ENCODE peak calls at places on chromosomes 3 and 15, in four cellular contexts. O, P, Q and E are unnamed samples.

GRCh38 chr3:136753112-136753939 is 1.1 kb upstream of the STAG1 start:
- DNase-seq in O (no peak), P (no peak), Q (no peak), E (peak; percentile 40)

GRCh38 chr3:181561605-181562031 is 150.1 kb upstream of the SOX2 start:
- DNase-seq in O (no peak), P (no peak), Q (no peak), E (no peak)

GRCh38 chr3:45786801-45787495 is 9.4 kb downstream of the SLC6A20 start:
- DNase-seq in O (no peak), P (no peak), Q (no peak), E (no peak)

GRCh38 chr3:171986208-171986607 is 53.2 kb upstream of the FNDC3B start:
- DNase-seq in O (no peak), P (no peak), Q (no peak), E (no peak)

GRCh38 chr3:46907271-46907670 is 29.8 kb downstream of the PTH1R start:
- DNase-seq in O (no peak), P (no peak), Q (no peak), E (no peak)

GRCh38 chr15:43518073-43518761 is 809 bp downstream of the MAP1A start:
- DNase-seq in O (no peak), P (no peak), Q (peak; percentile 60), E (peak; percentile 74)

GRCh38 chr3:133940536-133940935 is 44.9 kb upstream of the RAB6B start:
- DNase-seq in O (no peak), P (no peak), Q (no peak), E (no peak)

GRCh38 chr15:45855907-45856579 is 221.2 kb downstream of the SQOR start:
- DNase-seq in O (no peak), P (no peak), Q (no peak), E (no peak)

GRCh38 chr15:66901336-66902100 is 163.9 kb upstream of the SMAD3 start:
- DNase-seq in O (no peak), P (no peak), Q (peak; percentile 45), E (no peak)

GRCh38 chr3:181729071-181729915 is 17.6 kb downstream of the SOX2 start:
- DNase-seq in O (no peak), P (no peak), Q (peak; percentile 29), E (no peak)

GRCh38 chr3:42690766-42691680 is 5.7 kb downstream of the KLHL40 start:
- DNase-seq in O (no peak), P (no peak), Q (no peak), E (no peak)

GRCh38 chr3:105356988-105357387 is 9.7 kb upstream of the ALCAM start:
- DNase-seq in O (no peak), P (no peak), Q (no peak), E (no peak)

GRCh38 chr3:124620600-124621063 is 109.6 kb upstream of the UMPS start:
- DNase-seq in O (no peak), P (peak; percentile 96), Q (peak; percentile 14), E (peak; percentile 4)

GRCh38 chr3:74041068-74041675 is 416.4 kb upstream of the PDZRN3 start:
- DNase-seq in O (no peak), P (no peak), Q (no peak), E (peak; percentile 11)

GRCh38 chr15:64235552-64235951 is 72.7 kb upstream of the PPIB start:
- DNase-seq in O (no peak), P (no peak), Q (no peak), E (no peak)

GRCh38 chr3:9793161-9793781 is 389 bp downstream of the ARPC4 start:
- DNase-seq in O (no peak), P (peak; percentile 28), Q (no peak), E (peak; percentile 57)

GRCh38 chr3:58647661-58648141 is 18.9 kb downstream of the FAM3D start:
- DNase-seq in O (no peak), P (no peak), Q (no peak), E (no peak)

GRCh38 chr15:43436395-43436794 is 56.6 kb downstream of the TP53BP1 start:
- DNase-seq in O (no peak), P (no peak), Q (no peak), E (no peak)

GRCh38 chr15:68821190-68821897 is 649 bp upstream of the ANP32A start:
- DNase-seq in O (no peak), P (no peak), Q (no peak), E (peak; percentile 46)
- H2AFZ ChIP-seq in O (no peak overlapping the region), P (no peak overlapping the region), Q (peak overlapping the region; percentile 77), E (no peak overlapping the region)

DNA sequence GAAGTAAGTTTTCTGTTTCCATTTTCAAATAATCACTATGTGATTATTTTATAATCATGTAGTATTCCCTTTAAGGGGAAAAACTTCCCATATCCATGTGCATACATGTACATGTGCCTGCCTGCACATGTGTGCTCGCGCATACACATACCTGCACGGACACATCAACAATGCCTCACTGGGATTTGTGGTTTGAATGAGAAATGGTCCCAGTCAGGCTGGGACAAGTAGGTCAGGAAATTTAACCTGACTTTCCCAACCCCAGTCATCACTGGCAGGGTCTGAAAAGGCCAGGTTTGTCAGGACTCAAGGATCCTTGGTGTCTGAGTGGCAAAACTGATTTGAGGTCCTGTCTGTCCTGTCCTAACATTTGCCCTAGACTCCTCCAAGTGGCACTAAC is 109.3 kb upstream of the MRPS22 start:
- DNase-seq in O (no peak), P (no peak), Q (no peak), E (no peak)
- H3K4me2 ChIP-seq in O (no peak overlapping the region), P (no peak overlapping the region), Q (no peak overlapping the region), E (no peak overlapping the region)

GRCh38 chr3:167489571-167489970 is 15.7 kb upstream of the SERPINI2 start:
- DNase-seq in O (no peak), P (no peak), Q (no peak), E (no peak)

GRCh38 chr3:167480748-167481147 is 6.9 kb upstream of the SERPINI2 start:
- DNase-seq in O (no peak), P (no peak), Q (no peak), E (no peak)

GRCh38 chr3:167487556-167487955 is 13.7 kb upstream of the SERPINI2 start:
- DNase-seq in O (no peak), P (no peak), Q (no peak), E (no peak)

DNA sequence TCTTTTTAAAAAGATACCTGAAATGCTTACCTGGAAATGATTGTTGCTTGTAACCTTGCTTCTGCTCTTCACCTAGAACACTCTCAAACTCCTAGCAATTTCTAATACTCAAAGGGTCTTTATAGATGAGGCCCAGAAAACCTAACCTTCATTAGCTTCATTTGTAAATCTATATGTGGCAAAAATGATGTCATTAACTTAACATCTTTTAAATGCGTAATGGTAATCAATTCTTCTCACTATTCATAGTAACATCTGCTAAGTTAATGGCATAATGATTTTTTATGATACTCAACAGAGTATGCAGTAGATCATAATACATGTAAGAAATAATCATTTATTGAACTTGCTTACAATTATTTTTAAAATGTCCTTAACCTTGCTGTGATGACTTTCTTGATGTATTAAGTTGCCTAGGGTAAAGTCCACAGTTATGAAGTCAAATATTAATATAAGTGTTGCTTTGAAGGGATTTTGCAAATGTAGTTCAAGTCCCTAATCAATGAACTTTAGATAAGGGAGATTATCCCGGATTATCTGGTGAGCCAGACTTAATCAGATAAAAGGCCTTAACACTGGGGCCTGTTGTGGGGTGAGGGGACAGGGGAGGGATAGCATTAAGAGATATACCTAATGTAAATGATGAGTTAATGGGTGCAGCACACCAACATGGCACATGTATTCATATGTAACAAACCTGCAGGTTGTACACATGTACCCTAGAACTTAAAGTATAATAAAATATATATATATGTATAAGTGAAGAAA is 10.1 kb upstream of the SERPINI2 start:
- DNase-seq in O (no peak), P (no peak), Q (no peak), E (no peak)
- TF ChIP-seq CTCF in O (no peak), P (no peak), Q (no peak), E (no peak)

GRCh38 chr15:56454841-56455240 is 10.1 kb downstream of the MNS1 start:
- DNase-seq in O (no peak), P (no peak), Q (no peak), E (no peak)
- H2AFZ ChIP-seq in O (no peak overlapping the region), P (no peak overlapping the region), Q (no peak overlapping the region), E (no peak overlapping the region)

GRCh38 chr3:161414907-161415306 is 43.6 kb upstream of the SPTSSB start:
- DNase-seq in O (no peak), P (no peak), Q (no peak), E (no peak)
- H3K4me2 ChIP-seq in O (no peak overlapping the region), P (no peak overlapping the region), Q (no peak overlapping the region), E (no peak overlapping the region)

DNA sequence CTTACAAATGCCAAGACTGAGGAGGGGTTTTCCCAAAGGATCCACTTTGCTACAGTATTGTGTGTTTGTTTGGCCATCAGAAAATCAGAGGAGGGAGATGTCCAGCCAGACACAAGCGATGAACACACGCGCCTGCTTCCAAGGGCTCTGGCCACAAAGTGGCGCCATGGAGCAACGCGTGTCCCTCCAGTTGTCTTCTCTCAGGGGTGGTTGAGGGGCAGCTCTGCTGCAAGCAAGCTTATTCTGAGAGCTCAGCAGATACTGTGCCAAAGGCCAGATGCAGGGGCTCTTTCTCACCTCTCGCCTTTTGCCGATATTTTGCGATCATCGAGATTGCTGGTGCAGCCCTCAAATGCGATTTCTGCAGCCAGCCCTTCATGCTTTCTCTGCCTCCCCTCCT is 88.9 kb upstream of the OSBPL11 start:
- DNase-seq in O (peak; percentile 18), P (peak; percentile 48), Q (no peak), E (peak; percentile 4)
- TF ChIP-seq CTCF in O (peak; percentile 34), P (peak; percentile 85), Q (peak; percentile 6), E (peak; percentile 51)

GRCh38 chr3:195086341-195086740 is 184.6 kb downstream of the XXYLT1 start:
- DNase-seq in O (no peak), P (no peak), Q (no peak), E (no peak)

GRCh38 chr3:195086885-195087284 is 184.1 kb downstream of the XXYLT1 start:
- DNase-seq in O (no peak), P (no peak), Q (no peak), E (no peak)

GRCh38 chr3:195084746-195085145 is 186.2 kb downstream of the XXYLT1 start:
- DNase-seq in O (no peak), P (no peak), Q (no peak), E (no peak)

GRCh38 chr3:195085356-195086130 is 185.4 kb downstream of the XXYLT1 start:
- DNase-seq in O (no peak), P (no peak), Q (no peak), E (no peak)

GRCh38 chr3:195087321-195087720 is 183.6 kb downstream of the XXYLT1 start:
- DNase-seq in O (no peak), P (no peak), Q (no peak), E (no peak)
- H2AFZ ChIP-seq in O (no peak overlapping the region), P (no peak overlapping the region), Q (no peak overlapping the region), E (no peak overlapping the region)

DNA sequence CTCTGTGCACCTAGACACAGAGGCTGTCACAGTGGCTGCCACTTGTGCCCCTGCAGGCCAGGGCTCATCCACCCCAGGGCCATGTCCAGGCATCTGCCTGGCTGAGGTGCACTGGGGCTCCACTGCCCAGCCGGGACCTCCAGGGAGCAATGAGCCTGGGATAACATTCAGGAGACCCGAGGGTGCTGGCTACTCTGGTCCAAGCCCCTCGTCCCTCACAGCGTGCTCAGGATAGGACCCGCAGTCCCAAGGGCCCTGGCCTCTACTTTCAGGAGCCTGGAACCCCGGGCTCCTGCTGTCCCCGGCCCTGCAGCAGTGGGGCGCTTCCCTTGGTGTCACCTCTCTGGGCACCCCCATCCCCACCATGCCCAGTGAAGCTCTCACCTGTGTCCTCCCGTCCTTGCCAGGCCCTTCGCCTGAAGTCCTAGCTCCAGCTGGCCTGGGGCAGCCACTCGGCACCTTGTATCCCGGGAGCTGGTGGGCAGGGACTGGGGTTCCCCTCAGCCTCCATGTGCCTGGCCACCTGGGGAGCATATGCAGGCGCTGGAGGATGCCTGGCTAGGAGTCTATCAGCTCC is 157.8 kb downstream of the NSMCE3 start:
- DNase-seq in O (no peak), P (no peak), Q (no peak), E (no peak)
- H3K4me2 ChIP-seq in O (no peak overlapping the region), P (no peak overlapping the region), Q (no peak overlapping the region), E (no peak overlapping the region)